ENCODE peak calls at places on chromosomes 7 and 10, in eight cellular contexts. D, Z, W, X, J, O, A and U are unnamed samples.

GRCh38 chr10:9858816-9859215 is 1158.9 kb upstream of the CELF2 start:
- DNase-seq in D (no peak), Z (no peak), W (peak; percentile 27), X (no peak), J (no peak), O (no peak), A (no peak), U (no peak)

GRCh38 chr7:50335795-50336754 is 31.6 kb downstream of the IKZF1 start:
- DNase-seq in D (no peak), Z (no peak), W (no peak), X (no peak), J (peak; percentile 99), O (no peak), A (peak; percentile 55), U (peak; percentile 64)

GRCh38 chr10:105857284-105858264 is 1216.5 kb downstream of the SORCS3 start:
- DNase-seq in D (no peak), Z (no peak), W (no peak), X (no peak), J (no peak), O (no peak), A (no peak), U (no peak)

GRCh38 chr7:95596183-95597135 is at the start of gene PDK4:
- DNase-seq in D (peak; percentile 95), Z (peak; percentile 73), W (peak; percentile 94), X (peak; percentile 81), J (no peak), O (no peak), A (no peak), U (no peak)

GRCh38 chr7:80393786-80394185 is 118.1 kb downstream of the GNAT3 start:
- DNase-seq in D (no peak), Z (no peak), W (no peak), X (no peak), J (no peak), O (no peak), A (no peak), U (no peak)

GRCh38 chr7:90178592-90179279 is 24.5 kb downstream of the STEAP1 start:
- DNase-seq in D (no peak), Z (peak; percentile 94), W (peak; percentile 64), X (peak; percentile 60), J (peak; percentile 87), O (peak; percentile 65), A (no peak), U (peak; percentile 64)

GRCh38 chr7:135322571-135323340 is 89.1 kb downstream of the STRA8 start:
- DNase-seq in D (no peak), Z (no peak), W (no peak), X (no peak), J (no peak), O (no peak), A (no peak), U (no peak)

GRCh38 chr10:12526311-12526710 is 177.0 kb downstream of the CAMK1D start:
- DNase-seq in D (no peak), Z (no peak), W (no peak), X (no peak), J (no peak), O (no peak), A (no peak), U (no peak)

GRCh38 chr10:124693801-124694416 is 50.3 kb downstream of the FAM53B start:
- DNase-seq in D (no peak), Z (no peak), W (no peak), X (no peak), J (no peak), O (no peak), A (no peak), U (peak; percentile 54)

GRCh38 chr7:75716992-75717626 is 21.6 kb downstream of the HIP1 start:
- DNase-seq in D (no peak), Z (peak; percentile 66), W (peak; percentile 65), X (peak; percentile 62), J (no peak), O (no peak), A (no peak), U (no peak)

GRCh38 chr7:37719077-37719476 is 35.5 kb downstream of the GPR141 start:
- DNase-seq in D (no peak), Z (no peak), W (no peak), X (no peak), J (no peak), O (no peak), A (no peak), U (peak; percentile 80)

DNA sequence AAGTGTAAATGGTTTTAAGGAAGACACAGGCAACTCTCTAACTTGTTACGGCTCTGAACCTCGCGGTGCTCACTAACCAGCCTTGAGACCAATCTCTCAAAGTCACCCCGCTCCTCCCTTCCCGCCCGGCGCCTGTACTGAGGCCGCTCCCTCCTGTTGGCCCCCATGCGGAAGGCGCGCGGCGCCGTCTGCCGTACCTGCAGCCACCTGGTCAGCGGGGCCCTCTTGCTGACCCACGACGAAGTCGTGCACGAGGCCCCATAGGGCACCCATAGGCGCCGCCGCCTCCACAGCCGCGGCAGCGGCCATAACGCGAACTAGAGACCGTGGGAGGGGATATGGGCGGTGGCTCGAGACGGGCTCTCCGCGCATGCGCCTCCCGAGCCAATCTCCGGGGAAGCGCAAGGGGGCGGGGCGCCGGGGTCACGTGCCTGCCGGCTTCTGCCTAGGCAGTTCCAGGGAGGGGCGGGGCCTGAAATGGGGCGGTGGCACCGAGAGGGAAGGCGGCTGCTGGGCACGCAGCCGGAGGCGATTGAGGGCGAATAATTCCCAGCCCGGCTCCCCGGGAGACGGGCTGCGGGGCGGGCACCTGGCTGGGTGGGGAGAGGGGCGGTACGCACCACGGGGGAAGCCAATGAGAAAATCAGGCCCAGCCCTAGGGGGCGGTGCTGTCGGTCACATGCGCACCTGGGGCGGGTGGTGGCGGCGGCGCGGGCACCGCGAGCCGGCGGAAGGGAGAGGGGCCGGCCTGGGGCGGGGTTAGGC is at the start of gene MMS19:
- DNase-seq in D (peak; percentile 100), Z (peak; percentile 93), W (peak; percentile 99), X (peak; percentile 97), J (peak; percentile 99), O (peak; percentile 77), A (peak; percentile 98), U (peak; percentile 97)
- TF ChIP-seq CTCF in D (peak; percentile 27), Z (no peak), W (no peak), X (no peak), J (no peak), O (no peak), A (no peak), U (no peak)

DNA sequence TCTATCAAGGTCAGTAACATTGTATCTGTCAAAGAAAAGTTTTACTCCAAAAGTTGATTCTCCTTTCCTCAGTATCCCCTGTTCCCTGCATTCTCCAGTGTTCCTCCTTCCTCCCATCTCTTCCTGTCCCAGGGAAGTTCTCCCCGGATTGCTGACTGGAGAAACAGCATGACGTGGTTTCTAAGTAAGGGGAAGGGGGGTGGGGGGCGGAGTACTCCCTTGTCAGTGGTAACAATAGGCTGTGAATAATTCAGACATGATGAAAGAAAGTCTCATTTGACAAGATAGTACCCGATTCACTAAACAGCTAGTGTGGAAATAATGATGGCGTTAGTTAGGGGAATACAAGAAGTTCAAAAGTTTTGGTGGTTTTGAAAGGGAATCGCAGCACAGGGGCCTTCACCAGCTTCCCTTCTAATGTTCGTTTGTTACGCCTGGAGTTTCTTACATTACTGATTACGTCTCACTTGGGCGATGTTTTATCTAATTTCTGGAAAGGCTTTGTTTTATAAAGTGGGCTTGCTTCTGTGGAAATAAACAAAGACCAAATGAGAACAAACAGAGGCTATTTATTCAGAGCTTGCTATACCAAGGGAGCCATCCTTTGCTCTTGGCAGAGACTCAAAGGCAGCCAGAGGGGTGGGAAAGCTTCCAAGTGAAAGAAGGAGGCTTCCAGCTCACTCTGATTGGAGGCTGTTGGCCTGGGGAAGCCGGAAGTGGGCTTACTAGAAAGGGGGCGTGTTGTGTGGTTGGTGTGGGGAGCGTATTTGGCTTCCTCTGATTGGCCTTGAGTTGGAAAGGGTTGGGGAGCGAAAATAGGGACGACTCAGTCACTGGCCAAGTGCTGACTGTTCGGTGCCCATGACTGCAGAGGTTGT is 453.7 kb downstream of the SDK1 start:
- DNase-seq in D (no peak), Z (peak; percentile 25), W (peak; percentile 91), X (no peak), J (no peak), O (no peak), A (no peak), U (no peak)
- H3K4me3 ChIP-seq in D (no peak overlapping the region), Z (no peak overlapping the region), W (no peak overlapping the region), X (no peak overlapping the region), J (no peak overlapping the region), O (no peak overlapping the region), A (no peak overlapping the region), U (no peak overlapping the region)

DNA sequence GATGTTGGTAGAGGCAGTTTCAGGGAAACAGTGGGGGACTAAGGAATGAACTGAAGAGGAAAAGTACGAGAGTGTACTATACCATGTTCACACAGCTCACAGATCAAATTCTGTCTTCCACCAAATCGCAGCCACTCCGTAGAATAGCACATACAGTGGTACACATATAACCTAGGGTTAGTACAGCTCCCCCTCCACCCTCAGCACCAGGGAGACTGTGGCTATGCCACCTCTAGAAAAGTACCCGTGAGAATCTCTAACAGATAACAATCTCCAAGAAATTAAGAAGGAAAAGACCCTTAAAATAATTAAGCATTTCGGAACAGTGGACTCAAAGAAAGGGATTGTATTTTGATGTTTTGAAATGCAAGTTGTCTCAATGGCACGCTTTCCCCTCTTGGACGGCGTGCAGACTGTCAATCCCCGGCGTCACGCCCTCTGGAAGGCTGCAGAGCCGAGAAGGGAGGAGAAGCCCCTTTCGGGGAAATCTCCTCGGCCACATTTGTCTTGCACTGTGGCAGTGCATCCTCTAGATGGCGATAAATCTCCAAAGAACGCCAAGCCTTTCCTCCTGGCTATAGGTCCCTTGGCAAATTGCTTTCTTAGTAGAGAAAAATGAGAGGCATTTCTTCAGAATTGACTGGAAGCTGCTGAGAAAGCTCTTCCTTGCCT is 345.0 kb downstream of the REEP3 start:
- DNase-seq in D (no peak), Z (peak; percentile 87), W (peak; percentile 58), X (peak; percentile 49), J (peak; percentile 69), O (peak; percentile 5), A (no peak), U (peak; percentile 47)
- TF ChIP-seq CTCF in D (peak; percentile 91), Z (peak; percentile 92), W (peak; percentile 88), X (peak; percentile 75), J (peak; percentile 97), O (peak; percentile 88), A (peak; percentile 73), U (peak; percentile 79)

GRCh38 chr10:62053860-62054259 is 152.4 kb downstream of the ARID5B start:
- DNase-seq in D (no peak), Z (no peak), W (no peak), X (no peak), J (no peak), O (no peak), A (no peak), U (no peak)

GRCh38 chr10:62056660-62057059 is 155.2 kb downstream of the ARID5B start:
- DNase-seq in D (no peak), Z (peak; percentile 70), W (no peak), X (no peak), J (no peak), O (no peak), A (no peak), U (no peak)

GRCh38 chr10:62056219-62056618 is 154.7 kb downstream of the ARID5B start:
- DNase-seq in D (no peak), Z (no peak), W (no peak), X (no peak), J (no peak), O (no peak), A (no peak), U (no peak)

GRCh38 chr10:62054408-62054807 is 152.9 kb downstream of the ARID5B start:
- DNase-seq in D (no peak), Z (no peak), W (no peak), X (no peak), J (no peak), O (no peak), A (no peak), U (peak; percentile 39)

DNA sequence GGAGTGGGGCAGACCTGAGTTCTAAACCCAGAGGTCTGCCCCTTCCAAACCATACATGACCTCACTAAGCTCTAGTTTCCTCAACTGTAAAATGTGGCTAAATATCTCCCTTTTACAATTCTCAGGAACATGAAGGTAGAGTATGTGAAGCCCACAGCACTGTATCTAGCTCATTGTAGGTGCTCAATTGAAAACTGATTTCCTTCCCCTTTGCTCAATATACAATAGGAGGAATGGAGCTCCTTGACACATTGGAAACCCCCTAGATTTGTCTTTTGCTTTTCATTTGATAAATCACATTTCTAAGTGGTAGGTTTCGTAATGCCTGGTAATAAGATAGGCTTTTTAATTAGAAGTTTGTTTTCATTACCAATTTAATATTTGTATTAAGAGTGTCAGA is 153.3 kb downstream of the ARID5B start:
- DNase-seq in D (no peak), Z (no peak), W (no peak), X (no peak), J (no peak), O (no peak), A (no peak), U (peak; percentile 50)
- H3K4me3 ChIP-seq in D (peak overlapping the region; percentile 68), Z (no peak overlapping the region), W (peak overlapping the region; percentile 79), X (no peak overlapping the region), J (no peak overlapping the region), O (peak overlapping the region; percentile 18), A (no peak overlapping the region), U (peak overlapping the region; percentile 34)